ENCODE peak calls at places on chromosomes 5 and 9, in seven cellular contexts. C, Y, G, U, R, T and V are unnamed samples. For H3K4me1, the result is how much of the 10 kb centered on the place peaks cover.

GRCh38 chr9:69317081-69317480 is 7.9 kb upstream of the ENTREP1 start:
- DNase-seq in G (no peak), C (no peak), R (no peak), Y (no peak), T (no peak), U (no peak), V (no peak)

GRCh38 chr5:169861934-169862333 is 118.4 kb downstream of the INSYN2B start:
- DNase-seq in G (no peak), U (no peak), C (no peak), Y (no peak), R (no peak), T (no peak), V (no peak)

GRCh38 chr9:129785866-129786265 is 17.1 kb upstream of the TOR1B start:
- DNase-seq in C (no peak), R (no peak), G (no peak), U (no peak), T (no peak), Y (no peak), V (no peak)

GRCh38 chr5:20145240-20145639 is 157.2 kb upstream of the CDH18 start:
- DNase-seq in C (no peak), G (no peak), Y (no peak), R (no peak), U (no peak), T (no peak), V (no peak)

GRCh38 chr9:137044502-137045177 is 1.3 kb downstream of the NPDC1 start:
- DNase-seq in C (no peak), Y (no peak), R (no peak), G (no peak), U (no peak), T (no peak), V (no peak)

GRCh38 chr5:79546782-79547428 is 33.0 kb upstream of the HOMER1 start:
- DNase-seq in C (no peak), Y (no peak), T (no peak), G (no peak), R (no peak), U (no peak), V (no peak)

GRCh38 chr9:129678844-129679243 is 13.4 kb downstream of the PRRX2 start:
- DNase-seq in U (no peak), G (no peak), R (no peak), Y (no peak), C (no peak), T (no peak), V (no peak)

GRCh38 chr9:135789838-135790291 is 87.9 kb downstream of the KCNT1 start:
- DNase-seq in U (no peak), Y (no peak), T (no peak), R (no peak), C (no peak), G (no peak), V (no peak)

GRCh38 chr9:94687451-94687850 is 39.0 kb upstream of the AOPEP start:
- DNase-seq in U (no peak), R (no peak), C (no peak), Y (no peak), G (no peak), T (no peak), V (no peak)

GRCh38 chr5:150208187-150209015 is 18.5 kb downstream of the SLC6A7 start:
- DNase-seq in C (no peak), R (no peak), Y (peak), U (peak), T (no peak), G (no peak), V (no peak)

GRCh38 chr9:106697799-106698591 is 165.0 kb upstream of the ZNF462 start:
- DNase-seq in R (no peak), C (peak), G (peak), T (no peak), U (no peak), Y (no peak), V (no peak)

GRCh38 chr5:148309746-148310145 is 2.5 kb upstream of the SPINK7 start:
- DNase-seq in G (no peak), C (no peak), U (no peak), T (no peak), Y (no peak), R (no peak), V (no peak)

GRCh38 chr9:136482046-136482792 is 621 bp downstream of the SEC16A start:
- DNase-seq in R (no peak), U (no peak), G (no peak), T (no peak), Y (peak), C (no peak), V (peak)

GRCh38 chr5:171617787-171618690 is 167.6 kb upstream of the SMIM23 start:
- DNase-seq in U (no peak), Y (no peak), G (no peak), C (no peak), T (no peak), R (no peak), V (no peak)

GRCh38 chr5:55570026-55570425 is 35.3 kb upstream of the PLPP1 start:
- DNase-seq in T (no peak), R (no peak), Y (peak), U (no peak), G (no peak), C (no peak), V (no peak)

GRCh38 chr5:167244583-167244982 is 1046.9 kb upstream of the WWC1 start:
- DNase-seq in C (no peak), R (no peak), T (no peak), U (no peak), Y (peak), G (no peak), V (no peak)

GRCh38 chr9:126407125-126407870 is 80.7 kb downstream of the MVB12B start:
- DNase-seq in R (no peak), G (no peak), C (no peak), Y (no peak), T (no peak), U (no peak), V (no peak)

GRCh38 chr5:39062530-39062929 is 11.7 kb downstream of the RICTOR start:
- DNase-seq in Y (no peak), C (no peak), R (no peak), U (no peak), G (no peak), T (no peak), V (no peak)

GRCh38 chr5:39062104-39062503 is 12.1 kb downstream of the RICTOR start:
- DNase-seq in T (no peak), U (no peak), G (no peak), C (no peak), Y (no peak), R (no peak), V (no peak)

GRCh38 chr5:39068099-39068498 is 6.1 kb downstream of the RICTOR start:
- DNase-seq in Y (peak), T (no peak), U (no peak), R (no peak), C (no peak), G (no peak), V (no peak)

GRCh38 chr5:39063037-39063436 is 11.2 kb downstream of the RICTOR start:
- DNase-seq in Y (no peak), T (no peak), G (no peak), U (no peak), C (no peak), R (no peak), V (no peak)

GRCh38 chr5:39064450-39064849 is 9.7 kb downstream of the RICTOR start:
- DNase-seq in U (no peak), Y (no peak), C (no peak), T (no peak), R (no peak), G (no peak), V (no peak)
- H3K4me1 ChIP-seq in U (under half), Y (under half), C (half or more), T (under half), R (under half), G (under half), V (under half)

DNA sequence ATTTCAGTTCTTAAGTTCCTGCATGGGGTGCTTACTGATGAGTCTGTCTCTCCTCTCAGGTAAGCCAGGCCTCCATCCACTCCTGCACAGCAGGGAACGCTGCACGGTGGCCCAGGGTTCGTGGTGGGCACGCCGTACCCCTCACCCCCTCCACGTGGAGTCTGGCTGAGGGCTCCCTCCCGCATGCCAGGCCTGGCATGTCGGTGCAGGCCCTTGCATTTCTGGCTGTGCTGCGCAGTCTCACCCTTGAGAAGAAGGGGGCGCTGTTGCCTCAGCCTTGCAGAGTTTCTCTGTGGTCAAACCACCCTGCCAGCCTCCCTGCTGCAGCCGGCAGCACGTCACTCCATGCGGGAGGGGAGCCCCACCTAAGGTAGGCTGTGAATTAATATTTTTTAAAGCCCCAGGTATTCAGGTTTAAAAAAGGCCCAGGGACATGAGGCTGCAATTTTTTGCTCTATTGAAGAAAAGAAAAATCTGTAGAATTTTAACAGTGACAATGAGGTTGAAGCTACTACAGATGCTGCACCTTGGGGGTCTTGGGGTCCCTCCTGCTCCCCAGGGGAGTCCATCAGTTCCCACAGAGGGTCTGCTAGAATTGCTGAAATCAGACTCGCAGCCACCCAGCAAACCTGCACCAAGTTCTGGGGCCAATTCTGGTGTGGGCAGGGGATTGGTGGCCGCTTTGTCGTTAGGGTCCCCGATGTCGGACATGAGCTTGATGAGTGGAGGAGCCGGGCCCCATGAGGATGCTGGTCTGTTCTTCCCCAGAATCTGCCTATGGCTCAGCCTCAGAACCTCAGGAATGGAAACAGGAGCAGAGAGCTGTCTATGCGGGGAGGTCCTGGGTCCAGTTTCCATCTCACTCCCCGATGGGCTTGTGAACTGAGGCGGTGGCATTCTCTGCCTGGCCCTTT is 52.6 kb downstream of the TENT4A start:
- DNase-seq in C (peak), G (no peak), R (peak), Y (peak), U (peak), T (peak), V (peak)
- H3K4me3 ChIP-seq in C (peak), G (no peak), R (no peak), Y (no peak), U (peak), T (no peak), V (no peak)

GRCh38 chr9:123011878-123012528 is 21.5 kb upstream of the GPR21 start:
- DNase-seq in G (no peak), T (no peak), U (no peak), R (no peak), C (no peak), Y (no peak), V (no peak)
- H3K4me1 ChIP-seq in G (under half), T (under half), U (under half), R (under half), C (under half), Y (under half), V (under half)

DNA sequence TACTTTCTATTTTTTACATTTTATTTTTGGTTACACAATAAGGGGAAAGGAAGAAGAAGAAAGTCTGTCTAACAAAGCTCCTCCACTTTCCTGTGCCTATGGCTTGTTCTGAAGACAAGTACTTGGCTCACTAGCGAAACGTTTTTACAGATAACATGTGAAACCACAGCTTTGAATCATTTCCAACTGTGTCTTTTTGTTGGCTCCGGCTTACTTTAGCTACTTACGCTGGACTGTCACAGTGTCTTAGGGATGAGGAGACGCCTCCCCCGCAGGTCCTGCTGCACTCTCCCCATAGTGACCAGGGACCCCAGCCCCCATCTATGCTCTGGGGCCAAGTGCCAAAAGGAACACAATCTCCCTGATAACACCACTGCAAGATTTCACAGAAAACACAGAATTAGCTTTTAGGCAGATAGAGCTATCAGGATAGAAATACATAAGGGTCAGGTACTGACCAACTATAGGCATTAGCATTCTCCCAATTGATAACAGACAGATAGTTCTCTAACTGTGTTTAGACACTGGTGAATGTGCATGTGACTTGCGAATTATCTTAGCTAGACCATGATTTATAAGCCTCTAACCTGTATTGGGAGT is 219.0 kb downstream of the ADAMTS6 start:
- DNase-seq in Y (peak), G (no peak), R (no peak), U (no peak), T (no peak), C (no peak), V (no peak)
- H3K4me3 ChIP-seq in Y (no peak), G (no peak), R (no peak), U (no peak), T (no peak), C (peak), V (no peak)